ENCODE peak calls at places on chromosomes 13 and 19, in seven cellular contexts. V is endothelial cell of umbilical vein, S is SK-N-SH, N is GM12878, I is HCT116, Z is HepG2, U is K562. M is an unnamed sample.
A peak's percentile ranks its signal among the peaks of the same experiment; 100 is the strongest.

GRCh38 chr19:16017138-16017490 is 59.2 kb upstream of the TPM4 start:
- DNase-seq in V (no peak), S (peak; percentile 7), N (no peak), I (no peak), Z (no peak), U (no peak), M (no peak)

GRCh38 chr19:52691215-52691610 is 43.6 kb downstream of the ZNF611 start:
- DNase-seq in V (no peak), S (no peak), N (no peak), I (no peak), Z (no peak), U (no peak), M (no peak)

GRCh38 chr19:391726-392374 is 17.1 kb downstream of the C2CD4C start:
- DNase-seq in V (no peak), S (no peak), N (no peak), I (no peak), Z (no peak), U (no peak), M (no peak)

GRCh38 chr13:80363890-80364503 is 23.1 kb upstream of the SPRY2 start:
- DNase-seq in V (peak; percentile 46), S (peak; percentile 56), N (no peak), I (no peak), Z (peak; percentile 18), U (peak; percentile 21), M (no peak)

GRCh38 chr13:106566682-106567420 is 1.1 kb downstream of the ARGLU1 start:
- DNase-seq in V (peak; percentile 61), S (peak; percentile 79), N (no peak), I (no peak), Z (peak; percentile 32), U (peak; percentile 49), M (no peak)

GRCh38 chr19:13459351-13459750 is 46.9 kb downstream of the CACNA1A start:
- DNase-seq in V (no peak), S (no peak), N (no peak), I (no peak), Z (no peak), U (no peak), M (no peak)

GRCh38 chr13:114090476-114090875 is 41.9 kb downstream of the RASA3 start:
- DNase-seq in V (no peak), S (no peak), N (no peak), I (no peak), Z (no peak), U (no peak), M (no peak)

GRCh38 chr13:69950160-69950559 is 157.5 kb upstream of the ATXN8OS start:
- DNase-seq in V (no peak), S (no peak), N (no peak), I (no peak), Z (no peak), U (no peak), M (no peak)

GRCh38 chr13:97327521-97328221 is 105.5 kb downstream of the MBNL2 start:
- DNase-seq in V (peak; percentile 60), S (no peak), N (no peak), I (no peak), Z (no peak), U (peak; percentile 16), M (no peak)

GRCh38 chr19:19597809-19598306 is 20.6 kb downstream of the PBX4 start:
- DNase-seq in V (no peak), S (no peak), N (peak; percentile 99), I (no peak), Z (peak; percentile 27), U (peak; percentile 44), M (no peak)

GRCh38 chr19:14021474-14021873 is 6.5 kb upstream of the RLN3 start:
- DNase-seq in V (no peak), S (no peak), N (no peak), I (no peak), Z (no peak), U (no peak), M (no peak)

GRCh38 chr19:31574251-31574973 is 225.2 kb upstream of the TSHZ3 start:
- DNase-seq in V (no peak), S (no peak), N (no peak), I (no peak), Z (no peak), U (no peak), M (no peak)

GRCh38 chr13:51920786-51921185 is 59.0 kb downstream of the CCDC70 start:
- DNase-seq in V (no peak), S (no peak), N (no peak), I (no peak), Z (no peak), U (no peak), M (no peak)

GRCh38 chr13:99740261-99740979 is 231.1 kb downstream of the ZIC5 start:
- DNase-seq in V (no peak), S (peak; percentile 25), N (no peak), I (no peak), Z (no peak), U (no peak), M (no peak)

GRCh38 chr13:48502601-48503319 is 30.1 kb downstream of the RCBTB2 start:
- DNase-seq in V (no peak), S (no peak), N (no peak), I (no peak), Z (no peak), U (no peak), M (no peak)

GRCh38 chr19:46972301-46972700 is 47.3 kb upstream of the NPAS1 start:
- DNase-seq in V (no peak), S (no peak), N (no peak), I (no peak), Z (no peak), U (no peak), M (no peak)

GRCh38 chr19:53394522-53394973 is 401 bp upstream of the ZNF765 start:
- DNase-seq in V (no peak), S (peak; percentile 70), N (peak; percentile 1), I (no peak), Z (peak; percentile 48), U (no peak), M (no peak)

GRCh38 chr13:54592201-54592600 is 1563.6 kb downstream of the OLFM4 start:
- DNase-seq in V (no peak), S (no peak), N (no peak), I (no peak), Z (no peak), U (no peak), M (no peak)

GRCh38 chr13:33230178-33230881 is 55.2 kb downstream of the STARD13 start:
- DNase-seq in V (peak; percentile 47), S (no peak), N (no peak), I (no peak), Z (no peak), U (no peak), M (no peak)

GRCh38 chr13:49097374-49097773 is 121.7 kb downstream of the FNDC3A start:
- DNase-seq in V (peak; percentile 42), S (no peak), N (no peak), I (peak; percentile 13), Z (peak; percentile 70), U (no peak), M (peak; percentile 87)

GRCh38 chr13:46609052-46609451 is 56.1 kb downstream of the LRCH1 start:
- DNase-seq in V (no peak), S (no peak), N (no peak), I (no peak), Z (peak; percentile 13), U (no peak), M (no peak)

GRCh38 chr19:5127710-5128109 is 158.8 kb downstream of the KDM4B start:
- DNase-seq in V (no peak), S (no peak), N (no peak), I (no peak), Z (no peak), U (no peak), M (no peak)
- TF ChIP-seq POLR2AphosphoS5 in V (no peak), S (no peak), N (no peak), I (no peak), Z (no peak), U (no peak), M (no peak)

DNA sequence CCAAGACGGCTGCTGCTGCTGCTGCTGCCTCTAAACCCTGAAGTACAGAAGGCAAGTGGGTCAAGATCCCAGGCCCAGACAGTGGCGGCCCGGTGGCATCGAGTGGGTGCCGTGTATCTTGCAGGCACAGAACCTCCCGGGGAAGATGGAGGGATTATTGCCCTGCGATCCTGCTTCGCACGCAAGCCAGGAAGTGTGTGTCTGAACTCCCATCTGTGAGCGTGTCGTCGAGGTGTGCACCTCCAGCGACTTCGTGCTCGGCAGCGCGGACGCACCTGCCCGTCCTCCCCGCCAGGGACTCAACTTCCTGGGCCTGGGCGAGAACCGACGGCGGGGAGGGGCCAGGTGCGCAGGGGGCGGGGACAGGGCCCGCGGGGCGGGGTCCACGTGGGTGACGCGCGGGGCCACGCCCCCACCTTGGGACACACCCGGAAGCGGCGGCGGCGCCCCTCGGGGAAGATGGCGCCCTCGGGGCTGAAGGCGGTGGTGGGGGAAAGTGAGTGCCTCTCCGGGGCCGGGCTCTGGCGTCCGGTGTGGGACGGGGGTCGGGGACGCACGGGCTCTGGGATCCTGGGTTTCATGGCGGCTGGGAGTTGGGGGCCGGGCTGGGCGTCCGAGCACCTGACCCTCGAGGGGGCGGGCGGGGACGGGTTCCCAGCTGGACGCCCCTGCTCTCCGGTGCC is at the start of gene STXBP2:
- DNase-seq in V (peak; percentile 34), S (peak; percentile 73), N (peak; percentile 35), I (peak; percentile 76), Z (peak; percentile 61), U (peak; percentile 98), M (no peak)
- H3K4me3 ChIP-seq in V (peak within 1 kb of the TSS; percentile 61), S (peak within 1 kb of the TSS; percentile 21), N (peak within 1 kb of the TSS; percentile 99), I (peak within 1 kb of the TSS; percentile 94), Z (peak within 1 kb of the TSS; percentile 96), U (peak within 1 kb of the TSS; percentile 79), M (peak within 1 kb of the TSS; percentile 76)

GRCh38 chr19:51292971-51293370 is 18.5 kb upstream of the IGLON5 start:
- DNase-seq in V (no peak), S (no peak), N (no peak), I (no peak), Z (no peak), U (no peak), M (no peak)

GRCh38 chr19:51294211-51294976 is 17.1 kb upstream of the IGLON5 start:
- DNase-seq in V (no peak), S (no peak), N (no peak), I (no peak), Z (no peak), U (no peak), M (no peak)

GRCh38 chr19:51294977-51295375 is 16.5 kb upstream of the IGLON5 start:
- DNase-seq in V (no peak), S (no peak), N (no peak), I (no peak), Z (no peak), U (no peak), M (no peak)

GRCh38 chr19:51295382-51296126 is 15.9 kb upstream of the IGLON5 start:
- DNase-seq in V (no peak), S (no peak), N (no peak), I (no peak), Z (no peak), U (no peak), M (no peak)

GRCh38 chr19:51293571-51294210 is 17.8 kb upstream of the IGLON5 start:
- DNase-seq in V (no peak), S (no peak), N (no peak), I (no peak), Z (no peak), U (no peak), M (no peak)
- H3K9ac ChIP-seq in V (no peak overlapping the region), S (no peak overlapping the region), N (no peak overlapping the region), I (no peak overlapping the region), Z (no peak overlapping the region), U (no peak overlapping the region), M (no peak overlapping the region)

DNA sequence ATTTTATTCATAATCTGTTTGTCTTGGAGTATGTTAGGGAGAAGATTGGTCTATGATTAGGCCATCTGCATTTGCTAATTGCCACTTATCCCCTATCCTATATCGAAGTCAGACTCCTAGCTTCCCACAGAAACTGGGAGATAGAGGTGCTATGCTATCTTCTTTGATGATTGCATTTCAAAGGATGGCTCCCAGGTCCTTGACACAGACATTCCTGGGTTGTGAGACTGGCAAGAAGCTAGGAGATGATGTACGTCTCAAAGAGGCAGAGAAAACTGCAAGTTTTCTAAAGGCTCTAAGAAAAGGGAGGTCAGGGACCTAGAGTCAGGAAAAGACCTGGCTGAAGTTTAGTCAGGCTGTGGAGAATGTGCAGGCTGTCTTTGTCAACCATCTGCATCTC is 1251.9 kb downstream of the PCDH17 start:
- DNase-seq in V (no peak), S (no peak), N (no peak), I (no peak), Z (no peak), U (no peak), M (no peak)
- TF ChIP-seq POLR2AphosphoS5 in V (no peak), S (no peak), N (no peak), I (no peak), Z (no peak), U (no peak), M (no peak)